ENCODE peak calls at places on chromosomes 12 and 14, in nine cellular contexts. G, B, V, U, T, N, R, Y and I are unnamed samples.

GRCh38 chr14:104981699-104982541 is 3.7 kb upstream of the CLBA1 start:
- DNase-seq in N (no peak), T (no peak), Y (no peak), R (no peak), B (no peak), G (no peak), V (no peak), U (no peak), I (no peak)

GRCh38 chr12:109612975-109613502 is 39.4 kb downstream of the MVK start:
- DNase-seq in N (peak), B (no peak), U (no peak), T (no peak), G (no peak), V (no peak), Y (no peak), R (no peak), I (no peak)

GRCh38 chr12:12461923-12462315 is 100.7 kb downstream of the DUSP16 start:
- DNase-seq in T (no peak), B (no peak), G (no peak), Y (no peak), V (no peak), N (no peak), U (no peak), R (no peak), I (no peak)

GRCh38 chr12:100503228-100503628 is 29.6 kb downstream of the NR1H4 start:
- DNase-seq in T (no peak), G (no peak), Y (no peak), B (no peak), R (no peak), N (no peak), V (no peak), U (no peak), I (no peak)

GRCh38 chr12:22974865-22975264 is 349.9 kb downstream of the ETNK1 start:
- DNase-seq in U (no peak), B (no peak), N (peak), R (no peak), T (peak), V (no peak), G (peak), Y (no peak), I (no peak)

GRCh38 chr14:72636094-72636493 is 257.8 kb downstream of the DPF3 start:
- DNase-seq in B (no peak), T (no peak), G (no peak), V (no peak), Y (no peak), N (no peak), R (no peak), U (no peak), I (no peak)

GRCh38 chr14:24984846-24985589 is 64.9 kb downstream of the STXBP6 start:
- DNase-seq in U (peak), V (no peak), B (no peak), N (peak), G (peak), Y (no peak), T (no peak), R (no peak), I (no peak)

GRCh38 chr12:27869567-27869966 is 89.5 kb upstream of the MANSC4 start:
- DNase-seq in T (no peak), V (no peak), B (no peak), G (no peak), U (no peak), N (no peak), R (no peak), Y (peak), I (no peak)

GRCh38 chr12:66269757-66270383 is 32.4 kb upstream of the HELB start:
- DNase-seq in R (no peak), B (no peak), V (no peak), Y (no peak), N (peak), U (no peak), G (peak), T (peak), I (no peak)

GRCh38 chr12:105267711-105268110 is 31.7 kb upstream of the APPL2 start:
- DNase-seq in R (no peak), U (no peak), T (no peak), Y (no peak), V (no peak), G (no peak), N (peak), B (no peak), I (no peak)

GRCh38 chr14:33414041-33414440 is 475.4 kb downstream of the NPAS3 start:
- DNase-seq in Y (no peak), N (no peak), G (no peak), R (no peak), B (no peak), V (no peak), U (no peak), T (no peak), I (no peak)

GRCh38 chr12:4908694-4909396 is 860 bp upstream of the KCNA1 start:
- DNase-seq in N (peak), R (no peak), V (peak), T (no peak), B (no peak), Y (no peak), U (no peak), G (no peak), I (no peak)

GRCh38 chr14:61406670-61407069 is 85.3 kb downstream of the PRKCH start:
- DNase-seq in T (no peak), B (no peak), V (no peak), R (peak), U (no peak), Y (no peak), N (no peak), G (peak), I (no peak)

GRCh38 chr12:118377891-118378470 is 1.6 kb downstream of the SUDS3 start:
- DNase-seq in T (no peak), G (peak), U (peak), V (peak), N (peak), B (peak), Y (peak), R (peak), I (peak)

GRCh38 chr12:26226629-26227375 is 31.4 kb downstream of the SSPN start:
- DNase-seq in Y (no peak), G (peak), R (no peak), V (peak), T (no peak), B (peak), U (peak), N (peak), I (no peak)

GRCh38 chr14:75280831-75281690 is 2.4 kb downstream of the FOS start:
- DNase-seq in N (no peak), V (no peak), G (no peak), R (no peak), T (no peak), Y (peak), B (peak), U (no peak), I (no peak)

GRCh38 chr14:103185051-103186027 is 62.1 kb downstream of the TNFAIP2 start:
- DNase-seq in V (peak), G (peak), T (no peak), R (no peak), N (peak), U (no peak), B (no peak), Y (no peak), I (no peak)

GRCh38 chr14:96255501-96256366 is at the start of gene BDKRB1:
- DNase-seq in T (peak), U (no peak), R (no peak), N (peak), V (no peak), Y (no peak), B (no peak), G (no peak), I (no peak)

GRCh38 chr12:84911331-84912190 is 1.0 kb downstream of the SLC6A15 start:
- DNase-seq in G (peak), U (no peak), Y (no peak), N (peak), V (peak), B (peak), R (no peak), T (no peak), I (no peak)

GRCh38 chr14:39217214-39217879 is 16.4 kb upstream of the MIA2 start:
- DNase-seq in V (no peak), R (no peak), B (no peak), U (no peak), N (no peak), Y (no peak), T (no peak), G (no peak), I (no peak)

GRCh38 chr14:69559581-69560011 is 15.1 kb downstream of the CCDC177 start:
- DNase-seq in B (no peak), Y (no peak), N (no peak), R (no peak), V (no peak), T (no peak), G (no peak), U (no peak), I (no peak)

GRCh38 chr14:29227631-29228030 is 461.0 kb downstream of the FOXG1 start:
- DNase-seq in V (no peak), G (no peak), U (no peak), T (no peak), B (no peak), N (peak), R (no peak), Y (no peak), I (no peak)

GRCh38 chr12:48002179-48002601 is 2.1 kb downstream of the COL2A1 start:
- DNase-seq in G (no peak), N (peak), U (no peak), Y (no peak), T (no peak), R (no peak), B (peak), V (no peak), I (peak)

GRCh38 chr12:118038122-118038521 is 21.6 kb downstream of the RFC5 start:
- DNase-seq in G (no peak), B (no peak), T (no peak), N (no peak), R (no peak), Y (no peak), V (no peak), U (no peak), I (no peak)

GRCh38 chr12:57239587-57240068 is 10.1 kb downstream of the SHMT2 start:
- DNase-seq in V (no peak), U (no peak), Y (no peak), N (peak), R (no peak), G (no peak), B (no peak), T (no peak), I (no peak)

GRCh38 chr12:66665416-66665815 is 13.5 kb downstream of the GRIP1 start:
- DNase-seq in U (no peak), G (no peak), R (no peak), T (no peak), V (no peak), N (peak), Y (no peak), B (no peak), I (no peak)

GRCh38 chr14:61145258-61145902 is 135.8 kb downstream of the TMEM30B start:
- DNase-seq in N (peak), V (no peak), T (peak), B (no peak), Y (no peak), G (no peak), U (peak), R (no peak), I (no peak)

GRCh38 chr14:31414190-31414833 is 6.0 kb downstream of the HEATR5A start:
- DNase-seq in U (no peak), Y (no peak), T (no peak), R (no peak), N (peak), V (no peak), G (peak), B (no peak), I (no peak)

GRCh38 chr12:58087428-58088117 is 146.2 kb downstream of the ATP23 start:
- DNase-seq in N (no peak), T (no peak), R (no peak), U (no peak), Y (no peak), B (no peak), G (no peak), V (no peak), I (no peak)

GRCh38 chr14:24095196-24096068 is 1.3 kb downstream of the PCK2 start:
- DNase-seq in Y (peak), U (no peak), N (peak), B (peak), T (no peak), V (peak), R (no peak), G (peak), I (no peak)

GRCh38 chr14:25122188-25122587 is 72.2 kb upstream of the STXBP6 start:
- DNase-seq in V (no peak), U (no peak), R (no peak), B (no peak), Y (no peak), G (no peak), N (peak), T (no peak), I (no peak)

GRCh38 chr14:58638231-58639205 is 756 bp downstream of the DACT1 start:
- DNase-seq in B (no peak), G (peak), V (no peak), T (no peak), N (peak), R (no peak), U (no peak), Y (no peak), I (no peak)
- TF ChIP-seq CTCF in B (no peak), G (no peak), V (no peak), T (no peak), N (no peak), R (no peak), U (no peak), Y (no peak), I (no peak)

GRCh38 chr14:55843718-55844403 is 263.9 kb downstream of the KTN1 start:
- DNase-seq in R (no peak), Y (no peak), B (no peak), T (no peak), U (no peak), N (peak), V (no peak), G (peak), I (no peak)
- TF ChIP-seq CTCF in R (no peak), Y (no peak), B (no peak), T (no peak), U (peak), N (no peak), V (peak), G (no peak), I (peak)

GRCh38 chr14:99035268-99035667 is 236.7 kb downstream of the BCL11B start:
- DNase-seq in G (no peak), V (no peak), R (no peak), Y (peak), U (no peak), N (peak), B (peak), T (no peak), I (no peak)

GRCh38 chr14:99036594-99037293 is 235.3 kb downstream of the BCL11B start:
- DNase-seq in N (no peak), U (no peak), T (no peak), R (no peak), B (peak), G (no peak), Y (no peak), V (no peak), I (peak)

GRCh38 chr14:99033951-99034350 is 238.0 kb downstream of the BCL11B start:
- DNase-seq in G (no peak), R (no peak), B (peak), T (no peak), N (no peak), V (no peak), Y (no peak), U (no peak), I (no peak)

GRCh38 chr14:99035712-99036593 is 236.0 kb downstream of the BCL11B start:
- DNase-seq in G (no peak), U (peak), R (no peak), V (peak), N (peak), B (peak), T (peak), Y (peak), I (no peak)

GRCh38 chr14:99034711-99035171 is 237.3 kb downstream of the BCL11B start:
- DNase-seq in N (no peak), Y (no peak), R (no peak), V (no peak), U (no peak), G (no peak), B (peak), T (no peak), I (no peak)
- TF ChIP-seq CTCF in N (no peak), Y (no peak), R (no peak), V (no peak), U (no peak), G (no peak), B (no peak), T (no peak), I (peak)

DNA sequence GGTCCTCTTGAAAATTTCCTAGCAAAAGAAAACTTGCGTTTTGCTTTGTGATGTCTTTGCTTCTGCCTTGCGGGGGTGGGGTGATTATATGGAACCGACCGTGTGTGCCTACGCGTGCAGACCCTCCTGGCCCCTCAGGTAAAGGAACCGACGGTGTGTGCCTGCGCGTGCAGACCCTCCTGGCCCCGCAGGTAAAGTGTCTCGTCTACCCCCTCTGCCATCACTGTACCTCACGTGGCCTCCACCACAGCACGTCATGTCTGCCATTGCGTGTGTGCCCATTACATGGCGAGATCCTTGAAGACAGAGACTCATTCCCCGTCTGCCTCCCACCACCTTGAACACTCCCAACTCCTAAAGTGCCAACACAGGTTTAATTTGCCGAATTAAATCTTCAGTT is 3.6 kb downstream of the GOLGA3 start:
- DNase-seq in T (no peak), N (no peak), B (no peak), V (no peak), R (no peak), G (no peak), Y (no peak), U (no peak), I (no peak)
- TF ChIP-seq CTCF in T (no peak), N (no peak), B (no peak), V (no peak), R (no peak), G (no peak), Y (no peak), U (no peak), I (no peak)

DNA sequence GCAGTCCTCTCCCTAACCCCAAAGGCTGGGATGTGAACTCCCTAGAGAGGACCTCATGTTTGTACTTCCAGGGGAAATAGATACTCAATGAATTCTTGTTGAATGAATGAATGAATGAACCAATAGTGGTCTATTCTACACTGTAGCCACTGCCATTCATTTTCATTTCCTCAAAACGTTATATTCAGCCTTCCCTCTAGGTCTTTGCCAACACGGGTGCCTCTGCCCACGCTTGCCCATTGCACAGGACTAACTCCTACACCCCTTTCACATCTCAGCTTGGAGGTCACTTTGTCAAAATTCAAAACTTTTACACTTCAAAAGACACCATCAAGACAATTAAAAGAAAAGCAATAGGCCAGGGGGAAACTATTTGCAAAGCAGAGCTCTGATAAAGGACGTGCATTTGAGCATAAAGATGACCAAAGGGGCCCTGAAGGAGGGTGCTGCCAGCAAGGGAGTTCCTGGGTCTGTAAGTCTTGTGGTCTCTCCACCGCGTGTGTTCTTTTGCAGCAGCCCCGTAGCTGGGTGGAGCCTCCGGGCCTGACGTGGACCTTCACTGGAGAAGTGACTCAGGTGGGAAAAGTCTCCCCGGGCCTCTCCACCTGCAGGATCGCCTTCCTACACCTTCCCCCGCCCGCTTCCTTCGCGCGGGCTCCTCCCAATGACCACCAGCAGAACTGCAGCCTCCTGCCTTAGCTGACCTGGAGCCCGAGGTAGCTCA is 31.5 kb downstream of the TMEM63C start:
- DNase-seq in T (no peak), N (peak), R (no peak), G (no peak), Y (no peak), B (no peak), U (peak), V (peak), I (no peak)
- TF ChIP-seq CTCF in T (peak), N (peak), R (no peak), G (peak), Y (no peak), B (no peak), U (peak), V (peak), I (peak)

DNA sequence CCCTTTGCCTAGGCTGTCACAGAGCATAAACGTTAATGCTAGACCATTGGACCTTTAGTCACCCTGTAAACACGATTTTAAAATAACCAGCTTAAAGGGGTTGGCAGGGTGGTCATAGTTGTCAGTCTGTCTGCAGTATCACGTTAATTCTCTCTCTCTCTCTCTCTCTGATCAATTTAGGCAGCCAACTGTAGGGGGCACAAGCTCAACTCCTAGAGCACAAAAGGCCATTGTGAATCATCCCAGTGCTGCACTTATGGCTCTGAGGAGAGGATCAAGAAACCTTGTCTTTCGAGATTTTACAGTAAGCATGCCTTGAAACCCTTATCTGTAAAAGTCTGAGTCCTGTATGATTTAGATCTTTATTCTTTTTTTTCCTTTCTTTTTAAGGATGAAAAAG is 97.1 kb downstream of the SCAF11 start:
- DNase-seq in N (peak), V (no peak), R (no peak), G (no peak), Y (no peak), B (no peak), U (no peak), T (no peak), I (no peak)
- TF ChIP-seq CTCF in N (peak), V (no peak), R (no peak), G (peak), Y (no peak), B (no peak), U (no peak), T (no peak), I (no peak)

DNA sequence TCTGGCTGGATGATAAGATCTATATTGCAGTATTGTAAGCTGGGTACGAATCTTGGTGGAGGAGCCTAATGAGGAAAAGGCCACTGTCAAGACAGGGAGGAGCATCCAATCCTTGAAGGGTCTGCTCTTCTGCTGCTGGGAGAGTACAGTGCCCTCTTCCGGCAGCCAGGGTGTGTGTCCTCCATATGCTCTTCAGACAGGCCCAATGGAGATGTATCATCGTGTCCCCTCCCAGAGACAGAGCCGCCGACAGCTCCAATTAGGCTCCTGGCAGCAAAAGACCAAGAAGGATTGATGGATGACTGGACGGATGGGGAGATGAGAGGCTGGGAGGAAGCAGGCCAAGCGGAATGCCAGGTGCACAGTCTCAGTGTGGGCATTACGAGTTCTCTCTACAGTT is 51.6 kb upstream of the PIWIL1 start:
- DNase-seq in G (no peak), N (no peak), B (no peak), U (no peak), Y (no peak), V (no peak), R (no peak), T (no peak), I (no peak)
- TF ChIP-seq CTCF in G (no peak), N (no peak), B (no peak), U (no peak), Y (no peak), V (no peak), R (no peak), T (no peak), I (no peak)

GRCh38 chr12:120750806-120751205 is 25.2 kb downstream of the ACADS start:
- DNase-seq in Y (no peak), B (no peak), V (no peak), T (no peak), U (no peak), N (no peak), R (no peak), G (no peak), I (no peak)
- TF ChIP-seq CTCF in Y (no peak), B (no peak), V (no peak), T (no peak), U (no peak), N (no peak), R (no peak), G (no peak), I (no peak)

GRCh38 chr12:73798523-73798922 is 739.1 kb upstream of the ATXN7L3B start:
- DNase-seq in N (no peak), Y (no peak), G (no peak), U (no peak), T (no peak), V (no peak), B (no peak), R (no peak), I (no peak)
- TF ChIP-seq CTCF in N (no peak), Y (no peak), G (no peak), U (no peak), T (no peak), V (no peak), B (no peak), R (no peak), I (no peak)